ENCODE peak calls at places on chromosomes 12 and 14, in four cellular contexts. U is A549, B is H1, K is K562. Y is an unnamed sample.

GRCh38 chr14:102394717-102395378 is 32.1 kb downstream of the TECPR2 start:
- DNase-seq in K (no peak), U (no peak), B (no peak), Y (no peak)

GRCh38 chr12:120252071-120252906 is 13.2 kb downstream of the PXN start:
- DNase-seq in U (no peak), K (no peak), B (no peak), Y (no peak)

GRCh38 chr14:41051801-41052200 is 554.9 kb upstream of the LRFN5 start:
- DNase-seq in B (peak), U (no peak), K (no peak), Y (no peak)

GRCh38 chr14:77053046-77053841 is 24.7 kb upstream of the IRF2BPL start:
- DNase-seq in B (peak), K (peak), U (peak), Y (peak)

GRCh38 chr12:26648584-26648983 is 184.4 kb downstream of the ITPR2 start:
- DNase-seq in B (no peak), K (no peak), U (peak), Y (no peak)

GRCh38 chr12:54352891-54353874 is 11.1 kb downstream of the GPR84 start:
- DNase-seq in B (no peak), U (no peak), K (peak), Y (no peak)

GRCh38 chr14:67555518-67556090 is 22.5 kb downstream of the PLEKHH1 start:
- DNase-seq in B (no peak), K (no peak), U (no peak), Y (no peak)

GRCh38 chr14:86003998-86004397 is 474.1 kb downstream of the FLRT2 start:
- DNase-seq in U (peak), K (no peak), B (no peak), Y (peak)

GRCh38 chr14:63318835-63319234 is at the start of gene GPHB5:
- DNase-seq in K (no peak), U (no peak), B (no peak), Y (no peak)

GRCh38 chr14:63328787-63329737 is 10.3 kb upstream of the GPHB5 start:
- DNase-seq in K (no peak), B (no peak), U (no peak), Y (no peak)

DNA sequence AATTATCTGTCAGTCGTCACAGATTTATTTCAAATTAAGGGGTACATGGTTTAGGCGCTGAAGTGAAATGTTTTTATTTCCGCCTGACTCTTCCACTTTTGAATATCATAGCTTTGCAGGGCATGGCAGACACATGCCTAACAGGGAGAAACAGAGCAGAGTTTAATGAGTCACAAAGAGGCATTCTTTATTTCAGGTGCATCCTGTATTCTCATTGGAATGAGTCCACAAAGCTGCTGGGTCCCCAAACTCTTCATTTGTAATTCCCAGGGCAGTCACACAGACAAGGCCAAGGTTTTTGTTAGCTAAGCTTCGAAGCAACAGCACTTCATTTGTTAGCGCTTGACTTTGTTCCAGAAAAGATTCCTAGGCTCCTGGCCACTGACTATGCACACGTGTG is 4.4 kb upstream of the GPHB5 start:
- DNase-seq in U (no peak), K (no peak), B (no peak), Y (no peak)
- TF ChIP-seq PHF8 in U (no peak), K (no peak), B (no peak), Y (no peak)

DNA sequence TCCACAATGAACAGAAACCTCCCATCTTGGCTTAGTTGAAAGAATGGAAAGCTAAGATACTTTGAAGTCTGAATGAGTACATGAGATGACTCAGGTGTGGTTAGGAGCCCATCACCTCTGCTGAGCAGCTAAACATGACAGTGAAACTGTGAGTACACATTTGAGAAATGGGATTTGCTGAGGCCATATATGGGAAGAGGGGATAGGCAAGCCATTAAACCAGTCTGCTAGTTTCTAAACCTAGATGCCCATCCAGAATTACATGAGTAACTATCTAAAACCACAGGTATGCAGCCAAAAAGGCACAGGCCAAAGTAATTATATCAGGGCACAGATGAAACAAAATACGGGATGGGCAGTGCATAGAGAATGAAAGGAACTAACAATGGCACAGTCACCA is 41.2 kb downstream of the NKX2-1 start:
- DNase-seq in U (no peak), B (no peak), K (no peak), Y (no peak)
- TF ChIP-seq PHF8 in U (no peak), B (no peak), K (no peak), Y (no peak)

DNA sequence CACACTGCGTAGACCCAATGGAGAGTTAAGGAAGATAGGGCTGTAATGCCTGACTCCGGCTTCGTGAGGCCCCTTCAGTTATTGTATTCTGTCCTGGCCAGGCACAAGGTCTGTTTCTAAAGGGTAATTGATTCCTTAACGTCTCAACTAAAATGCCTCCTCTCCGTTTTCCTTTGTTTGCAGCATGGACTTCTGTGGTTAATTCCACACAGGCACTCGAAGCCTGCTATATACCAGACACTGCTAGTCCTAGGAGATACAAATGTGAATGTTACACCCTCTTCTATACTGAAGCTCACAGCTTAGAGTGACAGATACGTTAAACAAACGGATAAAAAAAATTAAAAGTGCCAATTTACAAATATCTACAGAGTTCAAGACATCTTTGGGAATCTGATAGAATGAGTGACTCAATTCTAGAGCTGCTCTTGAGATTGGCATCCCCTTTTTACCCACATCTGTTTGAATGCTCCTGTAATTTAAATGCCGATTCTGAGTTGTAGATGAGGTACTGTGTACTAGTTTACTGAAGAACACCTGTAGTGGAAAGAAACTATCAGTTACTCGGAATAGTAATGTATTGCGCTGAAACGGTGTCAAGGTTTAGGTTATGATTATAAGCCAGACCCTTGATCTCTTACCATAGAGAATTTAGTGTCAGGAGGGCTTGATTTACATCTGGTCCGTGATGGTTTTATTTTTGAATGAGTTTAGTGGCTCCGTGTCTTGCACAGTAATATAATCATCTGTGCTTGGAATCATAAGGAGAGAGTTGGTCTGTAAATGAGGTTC is 784 bp downstream of the PSMA6 start:
- DNase-seq in B (no peak), K (no peak), U (no peak), Y (no peak)
- TF ChIP-seq PHF8 in B (no peak), K (no peak), U (no peak), Y (no peak)

DNA sequence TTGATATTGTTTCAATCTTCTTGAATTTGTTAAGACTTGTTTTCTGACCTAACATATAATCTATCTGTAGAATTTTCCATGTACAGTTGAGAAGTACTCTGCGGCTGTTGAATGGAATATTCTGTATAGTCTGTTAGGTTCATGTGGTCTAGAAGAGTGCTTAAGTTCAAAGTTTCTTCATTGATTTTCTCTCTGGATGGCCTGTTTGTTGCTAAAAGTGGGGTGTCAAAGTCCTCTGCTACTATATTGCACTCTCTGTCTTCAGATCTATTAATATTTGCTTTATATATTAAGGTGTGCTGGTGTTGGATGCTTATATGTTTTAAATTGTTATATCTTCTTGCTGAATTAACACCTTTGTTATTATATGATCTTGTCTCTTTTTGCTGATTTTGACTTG is 290.9 kb upstream of the STXBP6 start:
- DNase-seq in B (no peak), K (no peak), U (no peak), Y (no peak)
- TF ChIP-seq PHF8 in B (no peak), K (no peak), U (no peak), Y (no peak)

GRCh38 chr14:97878727-97879126 is 1081.5 kb downstream of the VRK1 start:
- DNase-seq in U (no peak), K (no peak), B (no peak), Y (no peak)
- TF ChIP-seq PHF8 in U (no peak), K (no peak), B (no peak), Y (no peak)

DNA sequence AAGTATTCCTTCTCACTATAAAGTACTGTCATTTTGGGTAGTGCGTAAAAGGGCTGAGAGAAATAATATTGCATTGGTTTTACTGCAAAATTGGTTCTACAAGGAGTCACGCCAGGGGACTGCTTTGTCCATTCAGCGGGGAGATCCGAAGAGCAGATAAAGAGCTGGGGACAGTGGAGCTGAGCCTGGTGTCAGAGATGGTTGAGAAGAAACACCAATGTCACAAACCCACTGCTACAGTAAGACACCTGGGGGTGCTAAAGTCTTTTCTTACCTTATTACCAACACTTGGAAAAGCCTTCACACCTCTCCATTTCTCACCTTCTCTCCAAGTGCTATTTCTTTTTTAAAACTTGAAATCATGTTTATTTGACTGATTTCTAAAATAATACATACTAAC is 14.1 kb downstream of the IL31 start:
- DNase-seq in B (no peak), U (no peak), K (no peak), Y (no peak)
- TF ChIP-seq PHF8 in B (no peak), U (no peak), K (no peak), Y (no peak)

GRCh38 chr12:12668005-12668404 is 28.0 kb downstream of the GPR19 start:
- DNase-seq in B (no peak), K (no peak), U (no peak), Y (no peak)

GRCh38 chr12:12671850-12672660 is 23.9 kb downstream of the GPR19 start:
- DNase-seq in K (no peak), B (no peak), U (no peak), Y (no peak)

GRCh38 chr12:12676605-12677004 is 19.4 kb downstream of the GPR19 start:
- DNase-seq in B (no peak), U (no peak), K (no peak), Y (no peak)

DNA sequence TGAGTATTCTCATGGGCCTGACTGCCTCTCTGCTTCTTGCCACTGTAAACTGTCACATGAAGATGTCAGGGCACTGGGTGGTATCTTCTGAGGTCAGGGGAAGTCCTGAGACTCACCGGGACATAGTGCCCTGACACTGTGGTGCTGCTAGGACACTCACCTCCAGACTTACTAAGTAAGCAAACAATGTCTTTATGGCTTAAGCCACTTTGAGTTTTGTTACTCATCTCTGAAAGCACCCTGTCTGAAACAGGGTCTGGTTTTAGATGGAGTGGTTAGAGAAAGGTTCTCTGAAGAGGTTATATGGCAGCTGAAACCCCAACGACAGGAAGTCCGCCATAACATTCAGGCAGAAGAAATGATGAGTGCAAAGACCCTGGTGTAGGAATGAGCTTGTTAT is 22.7 kb downstream of the GPR19 start:
- DNase-seq in K (no peak), U (no peak), B (no peak), Y (no peak)
- TF ChIP-seq PHF8 in K (no peak), U (no peak), B (no peak), Y (no peak)